ENCODE peak calls at places on chromosomes 3 and 15, in four cellular contexts. D, C, H and J are unnamed samples.
A peak's percentile ranks its signal among the peaks of the same experiment; 100 is the strongest.

GRCh38 chr3:174614046-174614445 is 245.1 kb upstream of the NAALADL2 start:
- DNase-seq in D (no peak), C (no peak), H (peak; percentile 7), J (peak; percentile 26)

GRCh38 chr15:98344591-98344990 is 303.7 kb upstream of the IGF1R start:
- DNase-seq in D (no peak), C (no peak), H (no peak), J (no peak)

GRCh38 chr3:120274739-120275167 is 10.3 kb downstream of the GPR156 start:
- DNase-seq in D (no peak), C (no peak), H (no peak), J (peak; percentile 23)

GRCh38 chr15:70133296-70133695 is 35.6 kb upstream of the TLE3 start:
- DNase-seq in D (no peak), C (no peak), H (no peak), J (no peak)

GRCh38 chr15:52436971-52437370 is 91.7 kb downstream of the MYO5A start:
- DNase-seq in D (peak; percentile 11), C (no peak), H (no peak), J (no peak)

GRCh38 chr3:167684389-167684993 is 30.7 kb upstream of the WDR49 start:
- DNase-seq in D (peak; percentile 56), C (peak; percentile 60), H (peak; percentile 30), J (peak; percentile 65)

GRCh38 chr3:134237454-134238145 is 13.1 kb downstream of the RYK start:
- DNase-seq in D (no peak), C (no peak), H (no peak), J (no peak)

GRCh38 chr15:93895976-93896770 is 335.2 kb upstream of the MCTP2 start:
- DNase-seq in D (no peak), C (no peak), H (no peak), J (no peak)

GRCh38 chr15:70284438-70285214 is 186.9 kb upstream of the TLE3 start:
- DNase-seq in D (no peak), C (no peak), H (no peak), J (no peak)

GRCh38 chr15:35886765-35887164 is 340.8 kb upstream of the DPH6 start:
- DNase-seq in D (peak; percentile 49), C (no peak), H (no peak), J (peak; percentile 16)

GRCh38 chr15:61879219-61879618 is 181.0 kb downstream of the VPS13C start:
- DNase-seq in D (no peak), C (no peak), H (peak; percentile 35), J (peak; percentile 1)

GRCh38 chr3:144875251-144875650 is 903.6 kb downstream of the DIPK2A start:
- DNase-seq in D (no peak), C (no peak), H (no peak), J (no peak)

GRCh38 chr15:51672100-51672731 is 9.1 kb upstream of the SCG3 start:
- DNase-seq in D (no peak), C (no peak), H (no peak), J (no peak)

GRCh38 chr3:65350786-65351476 is 663.1 kb upstream of the ADAMTS9 start:
- DNase-seq in D (no peak), C (no peak), H (no peak), J (no peak)

GRCh38 chr15:96947296-96947695 is 616.8 kb downstream of the NR2F2 start:
- DNase-seq in D (no peak), C (no peak), H (peak; percentile 15), J (no peak)

GRCh38 chr15:98776607-98777281 is 128.4 kb downstream of the IGF1R start:
- DNase-seq in D (no peak), C (no peak), H (peak; percentile 80), J (no peak)

GRCh38 chr3:139087621-139088020 is 42.9 kb upstream of the PRR23C start:
- DNase-seq in D (no peak), C (no peak), H (no peak), J (no peak)

GRCh38 chr15:79849789-79850188 is 47.0 kb downstream of the MTHFS start:
- DNase-seq in D (peak; percentile 44), C (no peak), H (peak; percentile 24), J (peak; percentile 32)

GRCh38 chr15:97143847-97144711 is 813.6 kb downstream of the NR2F2 start:
- DNase-seq in D (no peak), C (no peak), H (no peak), J (no peak)

GRCh38 chr3:126111126-126111551 is 27.2 kb upstream of the SLC41A3 start:
- DNase-seq in D (no peak), C (no peak), H (peak; percentile 1), J (no peak)

GRCh38 chr15:40463279-40463678 is 7.5 kb upstream of the CHST14 start:
- DNase-seq in D (no peak), C (no peak), H (no peak), J (no peak)

GRCh38 chr3:16264174-16264707 is 502 bp downstream of the DPH3 start:
- DNase-seq in D (no peak), C (no peak), H (no peak), J (no peak)

GRCh38 chr3:52026016-52026415 is 30.3 kb upstream of the RPL29 start:
- DNase-seq in D (no peak), C (no peak), H (no peak), J (no peak)

GRCh38 chr3:102531686-102532085 is 96.9 kb downstream of the ZPLD1 start:
- DNase-seq in D (no peak), C (no peak), H (no peak), J (peak; percentile 11)

GRCh38 chr3:151379083-151379734 is 5.3 kb downstream of the P2RY12 start:
- DNase-seq in D (peak; percentile 23), C (no peak), H (peak; percentile 43), J (peak; percentile 22)

GRCh38 chr15:59688383-59688887 is 685 bp downstream of the BNIP2 start:
- DNase-seq in D (peak; percentile 44), C (peak; percentile 26), H (no peak), J (no peak)

GRCh38 chr15:85329561-85330421 is 50.6 kb upstream of the AKAP13 start:
- DNase-seq in D (peak; percentile 69), C (no peak), H (peak; percentile 44), J (peak; percentile 48)

GRCh38 chr15:34853001-34853758 is 57.8 kb upstream of the ACTC1 start:
- DNase-seq in D (no peak), C (no peak), H (no peak), J (no peak)

GRCh38 chr15:59885832-59886231 is 118.3 kb upstream of the FOXB1 start:
- DNase-seq in D (peak; percentile 42), C (no peak), H (peak; percentile 79), J (peak; percentile 28)

GRCh38 chr3:123027292-123028232 is at the start of gene SEMA5B:
- DNase-seq in D (peak; percentile 24), C (no peak), H (peak; percentile 47), J (no peak)

GRCh38 chr3:197996855-197997254 is 36.8 kb downstream of the LMLN start:
- DNase-seq in D (no peak), C (no peak), H (no peak), J (no peak)

GRCh38 chr3:18499256-18499655 is 74.1 kb upstream of the SATB1 start:
- DNase-seq in D (no peak), C (peak; percentile 3), H (no peak), J (no peak)

GRCh38 chr3:5314897-5315296 is 127.4 kb downstream of the EDEM1 start:
- DNase-seq in D (no peak), C (no peak), H (no peak), J (peak; percentile 50)

GRCh38 chr3:126081618-126082333 is 2.1 kb downstream of the SLC41A3 start:
- DNase-seq in D (peak; percentile 81), C (no peak), H (peak; percentile 45), J (peak; percentile 92)

GRCh38 chr3:126435456-126436315 is 40.0 kb downstream of the ZXDC start:
- DNase-seq in D (no peak), C (no peak), H (no peak), J (no peak)

GRCh38 chr15:65516997-65517865 is at the start of gene DPP8:
- DNase-seq in D (peak; percentile 93), C (peak; percentile 93), H (peak; percentile 95), J (peak; percentile 91)

GRCh38 chr15:40108061-40108854 is 421 bp downstream of the BMF start:
- DNase-seq in D (peak; percentile 50), C (no peak), H (no peak), J (peak; percentile 31)